ENCODE peak calls at places on chromosomes 4 and X, in ten cellular contexts. F is omental fat pad; T is gastrocnemius medialis; G is naive thymus-derived CD4-positive, alpha-beta T cell; A is heart left ventricle; Q is right cardiac atrium; J is central memory CD8-positive, alpha-beta T cell; M is Right ventricle myocardium inferior; D is IMR-90; B is T-helper 17 cell. N is an unnamed sample.

GRCh38 chr4:99693164-99693563 is 35.5 kb upstream of the C4orf54 start:
- ATAC-seq in F (no peak), T (no peak), G (no peak), A (no peak), Q (no peak), J (no peak), M (no peak), D (no peak), B (no peak), N (no peak)

GRCh38 chrX:154739952-154740351 is 10.9 kb downstream of the GAB3 start:
- ATAC-seq in F (no peak), T (no peak), G (peak; percentile 20), A (no peak), Q (no peak), J (peak; percentile 46), M (no peak), D (no peak), B (peak; percentile 64), N (no peak)

GRCh38 chrX:31038585-31039326 is 33.1 kb downstream of the FTHL17 start:
- ATAC-seq in F (no peak), T (no peak), G (no peak), A (peak; percentile 68), Q (no peak), J (no peak), M (peak; percentile 62), D (peak; percentile 72), B (peak; percentile 32), N (no peak)

GRCh38 chr4:73127839-73128448 is 58.4 kb upstream of the COX18 start:
- ATAC-seq in F (no peak), T (peak; percentile 76), G (peak; percentile 81), A (peak; percentile 70), Q (peak; percentile 63), J (peak; percentile 54), M (peak; percentile 44), D (peak; percentile 73), B (peak; percentile 70), N (no peak)

GRCh38 chrX:24392709-24393108 is 32.3 kb downstream of the SUPT20HL1 start:
- ATAC-seq in F (no peak), T (no peak), G (no peak), A (peak; percentile 77), Q (peak; percentile 77), J (no peak), M (peak; percentile 83), D (no peak), B (no peak), N (no peak)

GRCh38 chr4:74109116-74109791 is 10.3 kb upstream of the CXCL2 start:
- ATAC-seq in F (peak; percentile 91), T (peak; percentile 76), G (peak; percentile 85), A (peak; percentile 91), Q (peak; percentile 92), J (no peak), M (peak; percentile 81), D (peak; percentile 87), B (peak; percentile 42), N (peak; percentile 83)

GRCh38 chrX:13703589-13703988 is 14.7 kb downstream of the RAB9A start:
- ATAC-seq in F (no peak), T (peak; percentile 86), G (no peak), A (no peak), Q (no peak), J (no peak), M (no peak), D (no peak), B (no peak), N (no peak)

GRCh38 chrX:49725923-49726904 is 30.4 kb upstream of the PAGE1 start:
- ATAC-seq in F (no peak), T (peak; percentile 88), G (no peak), A (no peak), Q (no peak), J (no peak), M (no peak), D (no peak), B (no peak), N (no peak)

GRCh38 chr4:168618577-168619265 is 121.9 kb downstream of the PALLD start:
- ATAC-seq in F (no peak), T (peak; percentile 32), G (no peak), A (peak; percentile 81), Q (peak; percentile 63), J (no peak), M (peak; percentile 67), D (peak; percentile 21), B (no peak), N (no peak)

GRCh38 chr4:122978109-122978508 is 55.7 kb upstream of the NUDT6 start:
- ATAC-seq in F (no peak), T (no peak), G (no peak), A (no peak), Q (no peak), J (no peak), M (no peak), D (no peak), B (no peak), N (no peak)

GRCh38 chrX:23887448-23887847 is 20.3 kb downstream of the APOO start:
- ATAC-seq in F (peak; percentile 61), T (no peak), G (no peak), A (no peak), Q (no peak), J (no peak), M (no peak), D (no peak), B (no peak), N (no peak)

GRCh38 chr4:123709336-123709735 is 312.7 kb downstream of the SPRY1 start:
- ATAC-seq in F (no peak), T (no peak), G (no peak), A (no peak), Q (no peak), J (no peak), M (no peak), D (no peak), B (no peak), N (no peak)

GRCh38 chr4:146245899-146246298 is 31.6 kb downstream of the REELD1 start:
- ATAC-seq in F (no peak), T (no peak), G (no peak), A (no peak), Q (peak; percentile 64), J (no peak), M (peak; percentile 14), D (no peak), B (no peak), N (no peak)

GRCh38 chr4:38424171-38424871 is 239.7 kb upstream of the KLF3 start:
- ATAC-seq in F (no peak), T (no peak), G (no peak), A (peak; percentile 55), Q (peak; percentile 74), J (no peak), M (no peak), D (no peak), B (no peak), N (no peak)

GRCh38 chrX:45811307-45811706 is 610.6 kb upstream of the DIPK2B start:
- ATAC-seq in F (no peak), T (no peak), G (no peak), A (no peak), Q (no peak), J (no peak), M (no peak), D (no peak), B (no peak), N (no peak)

GRCh38 chrX:41373989-41374606 is 40.1 kb downstream of the DDX3X start:
- ATAC-seq in F (no peak), T (no peak), G (no peak), A (no peak), Q (no peak), J (no peak), M (no peak), D (no peak), B (no peak), N (no peak)

GRCh38 chrX:6383911-6384310 is 151.0 kb downstream of the VCX3A start:
- ATAC-seq in F (no peak), T (no peak), G (no peak), A (no peak), Q (no peak), J (no peak), M (no peak), D (no peak), B (no peak), N (no peak)

GRCh38 chrX:105260291-105261043 is 40.0 kb upstream of the TEX13A start:
- ATAC-seq in F (no peak), T (no peak), G (no peak), A (peak; percentile 36), Q (peak; percentile 45), J (no peak), M (peak; percentile 42), D (no peak), B (no peak), N (no peak)

GRCh38 chrX:108225456-108225730 is 133.8 kb downstream of the ATG4A start:
- ATAC-seq in F (no peak), T (no peak), G (no peak), A (no peak), Q (no peak), J (no peak), M (no peak), D (peak; percentile 14), B (no peak), N (no peak)

GRCh38 chr4:42633605-42634388 is 23.1 kb downstream of the ATP8A1 start:
- ATAC-seq in F (no peak), T (no peak), G (no peak), A (no peak), Q (no peak), J (no peak), M (no peak), D (no peak), B (no peak), N (no peak)

N was measured in gastroesophageal sphincter.